ENCODE peak calls at places on chromosomes 6 and 20, in eight cellular contexts. K is T-helper 1 cell, J is NCI-H2171 treated with DMSO at 0.1 percent for 48 hours, X is Ammon's horn, C is EH, A is A172, W is AG04450, V is HS-5. U is an unnamed sample.

GRCh38 chr6:52503853-52504777 is 72.7 kb downstream of the TRAM2 start:
- DNase-seq in K (no peak), J (peak), W (no peak), V (no peak), X (peak), C (peak), A (peak), U (peak)

GRCh38 chr20:623704-624103 is 13.6 kb upstream of the TCF15 start:
- DNase-seq in K (no peak), V (no peak), W (no peak), J (no peak), C (no peak), X (no peak), A (no peak), U (no peak)

GRCh38 chr6:153117986-153118886 is 12.8 kb downstream of the RGS17 start:
- DNase-seq in J (no peak), K (no peak), V (peak), A (peak), W (peak), C (peak), X (no peak), U (peak)

GRCh38 chr6:163324326-163324927 is 90.1 kb upstream of the QKI start:
- DNase-seq in K (no peak), C (no peak), A (peak), V (no peak), W (no peak), J (no peak), X (peak), U (peak)

GRCh38 chr6:1971612-1972011 is 273.8 kb downstream of the GMDS start:
- DNase-seq in J (no peak), X (no peak), W (no peak), K (no peak), V (no peak), A (no peak), C (no peak), U (no peak)

GRCh38 chr20:35320396-35321126 is 28.3 kb upstream of the FAM83C start:
- DNase-seq in X (no peak), C (peak), K (no peak), J (no peak), W (no peak), A (peak), V (no peak), U (peak)

GRCh38 chr20:33433465-33433864 is 10.1 kb downstream of the SNTA1 start:
- DNase-seq in C (peak), J (no peak), A (peak), K (no peak), X (peak), V (no peak), W (no peak), U (no peak)

GRCh38 chr6:39610229-39610628 is 115.0 kb downstream of the KIF6 start:
- DNase-seq in X (peak), J (no peak), C (peak), W (no peak), K (no peak), V (no peak), A (no peak), U (peak)

GRCh38 chr6:50990750-50991446 is 172.2 kb downstream of the TFAP2B start:
- DNase-seq in X (no peak), V (no peak), C (no peak), W (no peak), J (no peak), K (no peak), A (peak), U (peak)

GRCh38 chr20:2331092-2331491 is 35.3 kb downstream of the TGM3 start:
- DNase-seq in K (no peak), W (no peak), X (no peak), V (no peak), J (no peak), A (no peak), C (no peak), U (no peak)

GRCh38 chr6:158322724-158323560 is 10.7 kb downstream of the TULP4 start:
- DNase-seq in K (no peak), J (peak), X (no peak), C (peak), A (peak), W (no peak), V (no peak), U (peak)

GRCh38 chr20:14824996-14825395 is 487.6 kb upstream of the FLRT3 start:
- DNase-seq in V (no peak), W (no peak), A (no peak), J (no peak), C (no peak), X (no peak), K (no peak), U (no peak)

GRCh38 chr6:89690944-89691324 is 52.4 kb upstream of the LYRM2 start:
- DNase-seq in W (no peak), K (no peak), X (no peak), A (no peak), V (no peak), C (no peak), J (no peak), U (no peak)

GRCh38 chr20:3704085-3704484 is 8.3 kb downstream of the SIGLEC1 start:
- DNase-seq in C (no peak), J (no peak), V (no peak), K (no peak), A (no peak), X (no peak), W (no peak), U (no peak)

GRCh38 chr20:4548552-4548951 is 173.2 kb upstream of the PRND start:
- DNase-seq in W (no peak), C (no peak), K (no peak), J (no peak), V (no peak), A (no peak), X (no peak), U (no peak)

GRCh38 chr20:9617940-9618339 is 103.5 kb downstream of the LAMP5 start:
- DNase-seq in J (peak), K (no peak), C (peak), W (no peak), V (no peak), X (peak), A (peak), U (peak)

GRCh38 chr6:105780146-105780860 is 305.8 kb upstream of the PRDM1 start:
- DNase-seq in C (peak), V (no peak), J (no peak), A (peak), W (no peak), K (no peak), X (no peak), U (peak)

GRCh38 chr20:36861875-36862801 is 13.8 kb upstream of the TLDC2 start:
- DNase-seq in A (peak), C (peak), X (peak), W (no peak), V (peak), K (no peak), J (peak), U (peak)

GRCh38 chr20:3483784-3484183 is 13.0 kb downstream of the ATRN start:
- DNase-seq in X (no peak), K (no peak), W (no peak), C (peak), A (peak), V (no peak), J (no peak), U (peak)

GRCh38 chr6:25138024-25138696 is 141.0 kb upstream of the CARMIL1 start:
- DNase-seq in V (peak), X (peak), K (peak), A (peak), C (peak), W (peak), J (no peak), U (peak)

GRCh38 chr6:41578714-41579610 is 32.8 kb downstream of the FOXP4 start:
- DNase-seq in J (peak), W (no peak), K (no peak), C (peak), X (no peak), A (peak), V (no peak), U (no peak)

GRCh38 chr6:35037289-35038038 is 103.7 kb downstream of the TCP11 start:
- DNase-seq in K (no peak), J (peak), A (no peak), W (no peak), V (no peak), X (no peak), C (no peak), U (no peak)

GRCh38 chr20:1934162-1934561 is 39.0 kb downstream of the SIRPA start:
- DNase-seq in J (no peak), V (peak), A (no peak), W (peak), K (no peak), X (no peak), C (peak), U (peak)

GRCh38 chr20:6746901-6747609 is 20.4 kb upstream of the BMP2 start:
- DNase-seq in C (peak), A (no peak), X (peak), J (no peak), W (no peak), V (no peak), K (no peak), U (no peak)

GRCh38 chr6:170393807-170394399 is 87.3 kb downstream of the FAM120B start:
- DNase-seq in W (no peak), J (no peak), X (no peak), V (no peak), A (no peak), C (no peak), K (no peak), U (peak)

GRCh38 chr20:61458146-61458746 is 206.2 kb downstream of the CDH4 start:
- DNase-seq in X (no peak), V (no peak), K (no peak), J (no peak), W (no peak), C (no peak), A (no peak), U (no peak)